ENCODE peak calls at places on chromosomes 7 and 10, in six cellular contexts. H is PC-9, S is GM23338, D is neural progenitor cell, A is PC-3, Y is MM.1S. O is an unnamed sample.

GRCh38 chr7:36048141-36048901 is 104.7 kb upstream of the EEPD1 start:
- DNase-seq in S (no peak), Y (no peak), D (no peak), A (peak; percentile 90), H (peak; percentile 98), O (peak; percentile 89)

GRCh38 chr10:89158446-89158845 is 48.7 kb downstream of the CH25H start:
- DNase-seq in Y (no peak), S (no peak), A (no peak), D (no peak), H (no peak), O (peak; percentile 76)

GRCh38 chr7:18505870-18506460 is 10.4 kb downstream of the HDAC9 start:
- DNase-seq in Y (peak; percentile 75), D (no peak), A (no peak), S (no peak), H (peak; percentile 11), O (peak; percentile 89)

GRCh38 chr7:41967156-41967555 is 264.3 kb upstream of the INHBA start:
- DNase-seq in D (no peak), S (no peak), Y (no peak), A (peak; percentile 69), H (no peak), O (peak; percentile 79)

GRCh38 chr7:158973440-158973839 is 117.1 kb downstream of the DYNC2I1 start:
- DNase-seq in S (peak; percentile 81), D (peak; percentile 70), A (peak; percentile 55), H (no peak), Y (no peak), O (no peak)

GRCh38 chr7:130363156-130363847 is 17.0 kb upstream of the CPA1 start:
- DNase-seq in H (peak; percentile 96), Y (no peak), S (no peak), D (no peak), A (peak; percentile 96), O (peak; percentile 99)

GRCh38 chr7:134298902-134299683 is 17.6 kb downstream of the SLC35B4 start:
- DNase-seq in H (no peak), A (no peak), D (no peak), S (no peak), Y (peak; percentile 69), O (no peak)

GRCh38 chr7:71488308-71488707 is 356.4 kb downstream of the GALNT17 start:
- DNase-seq in A (no peak), H (no peak), Y (no peak), D (no peak), S (no peak), O (peak; percentile 39)

GRCh38 chr7:84191842-84192241 is 2.7 kb downstream of the SEMA3A start:
- DNase-seq in Y (no peak), D (no peak), S (no peak), A (peak; percentile 38), H (no peak), O (peak; percentile 29)

GRCh38 chr7:111730476-111731300 is 168.4 kb upstream of the IMMP2L start:
- DNase-seq in Y (peak; percentile 29), H (no peak), A (peak; percentile 58), D (peak; percentile 66), S (peak; percentile 65), O (peak; percentile 51)

GRCh38 chr7:155270876-155271275 is 26.8 kb upstream of the INSIG1 start:
- DNase-seq in Y (no peak), A (no peak), S (no peak), H (no peak), D (no peak), O (no peak)

GRCh38 chr10:122499491-122499941 is 38.2 kb downstream of the HTRA1 start:
- DNase-seq in S (no peak), H (no peak), A (no peak), Y (no peak), D (no peak), O (peak; percentile 88)

GRCh38 chr7:73721237-73721848 is 1.9 kb upstream of the STX1A start:
- DNase-seq in Y (no peak), S (no peak), A (peak; percentile 76), H (no peak), D (no peak), O (peak; percentile 29)

GRCh38 chr10:51139176-51139575 is 64.9 kb downstream of the PRKG1 start:
- DNase-seq in H (no peak), D (no peak), A (peak; percentile 63), Y (no peak), S (no peak), O (peak; percentile 37)

GRCh38 chr7:74656421-74656910 is 1.1 kb upstream of the GTF2I start:
- DNase-seq in Y (peak; percentile 36), H (peak; percentile 40), D (peak; percentile 62), S (peak; percentile 63), A (peak; percentile 45), O (peak; percentile 60)

GRCh38 chr10:43166207-43166878 is 28.1 kb downstream of the CSGALNACT2 start:
- DNase-seq in H (peak; percentile 52), A (peak; percentile 16), D (no peak), Y (no peak), S (no peak), O (no peak)

GRCh38 chr7:45921699-45922519 is 837 bp upstream of the IGFBP3 start:
- DNase-seq in Y (peak; percentile 74), D (peak; percentile 88), A (peak; percentile 85), H (no peak), S (peak; percentile 85), O (peak; percentile 86)

GRCh38 chr7:49229246-49229645 is 304.9 kb downstream of the CDC14C start:
- DNase-seq in D (no peak), A (no peak), S (peak; percentile 16), H (no peak), Y (peak; percentile 65), O (no peak)

GRCh38 chr7:93957767-93958166 is 36.2 kb downstream of the GNG11 start:
- DNase-seq in S (no peak), H (no peak), A (no peak), Y (peak; percentile 62), D (no peak), O (no peak)

GRCh38 chr7:144588535-144588934 is 185.0 kb upstream of the NOBOX start:
- DNase-seq in H (no peak), S (no peak), Y (no peak), D (no peak), A (no peak), O (no peak)
- H3F3A ChIP-seq in H (no peaks in the 10 kb centered on the region), S (no peaks in the 10 kb centered on the region), Y (no peaks in the 10 kb centered on the region), D (no peaks in the 10 kb centered on the region), A (no peaks in the 10 kb centered on the region), O (no peaks in the 10 kb centered on the region)

DNA sequence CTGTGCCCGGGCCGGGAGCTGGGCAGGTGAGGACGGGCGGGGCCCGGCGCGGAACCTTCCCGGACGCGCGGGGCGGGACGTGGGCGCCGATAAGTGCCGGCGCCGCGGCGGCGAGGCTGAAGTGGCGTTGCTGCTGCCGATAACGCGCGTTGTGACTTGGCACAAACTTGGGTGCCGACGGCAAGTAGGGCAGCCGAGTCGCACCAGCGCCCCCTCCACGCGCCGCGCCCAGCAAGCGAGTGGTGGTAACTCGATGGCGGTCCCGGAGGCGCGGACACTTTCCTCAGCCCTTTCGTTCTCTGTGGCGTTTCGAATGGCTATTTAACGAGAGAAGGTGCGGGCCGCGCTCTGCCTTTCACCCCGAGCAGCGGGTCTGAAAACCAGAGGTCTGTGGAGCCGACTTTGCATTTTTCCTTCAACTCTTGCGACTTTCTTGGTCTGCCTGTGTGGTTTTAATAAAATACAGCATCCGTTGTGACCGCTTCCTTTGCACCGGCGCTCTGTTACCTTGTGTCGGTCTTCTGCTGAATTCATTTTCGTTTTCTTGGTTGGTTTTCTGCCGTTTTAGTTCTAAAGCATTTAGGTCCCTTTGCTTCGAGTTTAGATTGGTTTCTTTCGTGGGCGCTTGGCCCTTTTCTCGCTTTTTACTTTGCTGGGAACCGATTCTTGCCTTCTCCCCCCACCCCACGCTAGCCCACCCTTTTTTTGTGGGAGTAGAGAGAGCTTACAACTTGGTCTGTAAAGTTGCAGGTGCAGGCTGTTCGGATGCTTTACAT is 704 bp downstream of the STK17A start:
- DNase-seq in H (no peak), Y (peak; percentile 74), A (peak; percentile 50), D (peak; percentile 77), S (peak; percentile 50), O (peak; percentile 75)
- TF ChIP-seq EZH2 in H (no peak), Y (no peak), A (no peak), D (peak; percentile 13), S (no peak), O (no peak)

DNA sequence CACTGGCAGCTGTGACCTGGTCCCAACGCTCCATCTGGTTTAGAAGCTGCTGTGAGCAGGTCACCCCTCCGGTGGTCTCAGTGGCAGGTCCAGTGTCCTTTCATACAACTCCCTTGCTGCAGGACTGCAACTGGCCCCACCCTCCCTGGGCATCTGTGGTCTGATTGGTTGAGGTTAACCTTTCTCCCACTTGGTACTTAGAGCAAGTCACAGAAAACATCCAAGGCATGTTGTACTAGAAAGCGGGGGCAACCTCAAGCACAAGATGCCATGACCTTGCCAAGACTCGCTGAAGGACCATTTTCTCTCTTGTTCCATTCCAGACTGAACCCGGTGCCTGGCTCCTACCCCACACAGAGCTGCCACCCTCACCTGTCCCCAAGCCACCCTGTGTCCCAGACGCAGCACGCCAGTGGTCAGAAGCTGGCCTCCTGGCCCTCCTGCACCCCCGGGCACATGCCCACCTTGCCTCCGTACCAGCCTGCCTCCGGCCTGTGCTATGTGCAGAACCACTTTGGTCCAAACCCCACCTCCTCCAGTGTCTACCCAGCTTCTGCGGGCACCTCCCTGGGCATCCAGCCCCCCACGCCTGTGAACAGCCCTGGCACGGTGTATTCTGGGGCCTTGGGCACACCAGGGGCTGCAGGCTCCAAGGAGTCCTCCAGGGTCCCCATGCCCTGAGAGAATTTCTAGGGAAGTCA is 9.0 kb downstream of the RHBDD2 start:
- DNase-seq in Y (no peak), A (no peak), S (no peak), H (no peak), D (no peak), O (no peak)
- H3K36me3 ChIP-seq in Y (no peaks in the 10 kb centered on the region), A (peaks cover 11% of the 10 kb centered on the region), S (peaks cover 23% of the 10 kb centered on the region), H (peaks cover 8% of the 10 kb centered on the region), D (no peaks in the 10 kb centered on the region), O (no peaks in the 10 kb centered on the region)

GRCh38 chr10:4810093-4810492 is 15.9 kb upstream of the AKR1E2 start:
- DNase-seq in H (no peak), D (no peak), S (no peak), Y (no peak), A (no peak), O (no peak)
- H3F3A ChIP-seq in H (peaks cover 6% of the 10 kb centered on the region), D (peaks cover 4% of the 10 kb centered on the region), S (no peaks in the 10 kb centered on the region), Y (peaks cover 18% of the 10 kb centered on the region), A (no peaks in the 10 kb centered on the region), O (peaks cover 30% of the 10 kb centered on the region)

GRCh38 chr7:27123477-27124053 is 7.0 kb downstream of the HOXA4 start:
- DNase-seq in H (no peak), A (no peak), D (no peak), S (peak; percentile 31), Y (no peak), O (no peak)
- TF ChIP-seq EZH2 in H (no peak), A (no peak), D (no peak), S (peak; percentile 62), Y (no peak), O (no peak)

GRCh38 chr10:46005383-46005782 is 25.0 kb downstream of the NCOA4 start:
- DNase-seq in Y (no peak), S (no peak), A (no peak), H (no peak), D (no peak), O (no peak)
- H3K36me3 ChIP-seq in Y (peaks cover 30% of the 10 kb centered on the region), S (peaks cover 39% of the 10 kb centered on the region), A (peaks cover 50% of the 10 kb centered on the region), H (peaks cover 63% of the 10 kb centered on the region), D (peaks cover 16% of the 10 kb centered on the region), O (peaks cover 58% of the 10 kb centered on the region)

GRCh38 chr10:98163941-98164340 is 29.5 kb downstream of the R3HCC1L start:
- DNase-seq in H (no peak), S (no peak), D (no peak), A (no peak), Y (no peak), O (no peak)
- H3F3A ChIP-seq in H (no peaks in the 10 kb centered on the region), S (no peaks in the 10 kb centered on the region), D (no peaks in the 10 kb centered on the region), A (no peaks in the 10 kb centered on the region), Y (no peaks in the 10 kb centered on the region), O (no peaks in the 10 kb centered on the region)

GRCh38 chr7:152406491-152406890 is 29.3 kb downstream of the KMT2C start:
- DNase-seq in S (no peak), H (no peak), Y (no peak), D (no peak), A (no peak), O (no peak)
- TF ChIP-seq EZH2 in S (no peak), H (no peak), Y (no peak), D (no peak), A (no peak), O (no peak)